ENCODE peak calls at places on chromosomes 6 and 20, in seven cellular contexts. H is IMR-90; L is breast epithelium; R is T-helper 17 cell; I is HEK293T; J is stimulated activated CD4-positive, alpha-beta T cell treated with anti-CD3 and anti-CD28 coated beads, Interleukin-4, amount 100 ng/mL, for 1 hour; U is effector memory CD8-positive, alpha-beta T cell. E is an unnamed sample.

GRCh38 chr20:57033994-57034393 is 232.4 kb downstream of the BMP7 start:
- DNase-seq in H (no peak), L (no peak), R (no peak), I (no peak), J (no peak), U (no peak), E (no peak)

GRCh38 chr20:13868331-13868730 is 83.5 kb downstream of the NDUFAF5 start:
- DNase-seq in H (peak), L (no peak), R (no peak), I (no peak), J (no peak), U (no peak), E (peak)

GRCh38 chr6:29626948-29627761 is 5.8 kb downstream of the GABBR1 start:
- DNase-seq in H (no peak), L (no peak), R (no peak), I (no peak), J (no peak), U (no peak), E (no peak)

GRCh38 chr6:37965964-37966676 is 146.6 kb downstream of the ZFAND3 start:
- DNase-seq in H (peak), L (no peak), R (no peak), I (no peak), J (no peak), U (no peak), E (peak)

GRCh38 chr6:151060096-151060741 is 179.5 kb upstream of the AKAP12 start:
- DNase-seq in H (peak), L (no peak), R (no peak), I (no peak), J (no peak), U (no peak), E (peak)

GRCh38 chr6:78561015-78561414 is 306.3 kb upstream of the IRAK1BP1 start:
- DNase-seq in H (peak), L (no peak), R (no peak), I (no peak), J (no peak), U (no peak), E (no peak)

GRCh38 chr20:38157635-38158495 is 7.2 kb downstream of the TGM2 start:
- DNase-seq in H (peak), L (no peak), R (no peak), I (no peak), J (no peak), U (no peak), E (peak)

GRCh38 chr20:64261138-64261537 is 5.6 kb downstream of the PCMTD2 start:
- DNase-seq in H (peak), L (no peak), R (no peak), I (no peak), J (no peak), U (no peak), E (peak)

GRCh38 chr20:59663513-59663890 is 59.2 kb downstream of the PHACTR3 start:
- DNase-seq in H (no peak), L (no peak), R (no peak), I (no peak), J (no peak), U (no peak), E (no peak)

E was measured in fibroblast of the aortic adventitia.